ENCODE peak calls at places on chromosomes 6 and 20, in six cellular contexts. S is SK-N-MC; F is bronchial epithelial cell; N is CD8-positive, alpha-beta T cell; I is T-helper 9 cell; B is ovary. Q is an unnamed sample.

GRCh38 chr20:25389381-25389857 is 1.2 kb downstream of the ABHD12 start:
- DNase-seq in F (peak), I (no peak), B (no peak), S (no peak), N (no peak), Q (no peak)

GRCh38 chr20:46157625-46158024 is 39.5 kb downstream of the CD40 start:
- DNase-seq in I (no peak), B (no peak), F (no peak), S (no peak), N (no peak), Q (no peak)

GRCh38 chr20:24086121-24086520 is 97.5 kb upstream of the GGTLC1 start:
- DNase-seq in B (no peak), F (peak), N (no peak), S (no peak), I (no peak), Q (no peak)

GRCh38 chr6:30378290-30378937 is 33.5 kb downstream of the RPP21 start:
- DNase-seq in I (no peak), F (peak), B (no peak), S (peak), N (no peak), Q (no peak)

GRCh38 chr20:45347297-45347935 is 808 bp downstream of the SDC4 start:
- DNase-seq in B (no peak), I (no peak), S (no peak), F (no peak), N (no peak), Q (no peak)

GRCh38 chr6:157376241-157376640 is 4.7 kb upstream of the ZDHHC14 start:
- DNase-seq in S (no peak), F (no peak), I (no peak), N (no peak), B (no peak), Q (no peak)

GRCh38 chr6:64860203-64860602 is 846.8 kb downstream of the EYS start:
- DNase-seq in B (no peak), S (no peak), N (no peak), I (no peak), F (no peak), Q (no peak)

GRCh38 chr6:12313992-12314589 is 23.9 kb downstream of the EDN1 start:
- DNase-seq in I (no peak), F (peak), B (no peak), S (no peak), N (no peak), Q (no peak)

GRCh38 chr6:30935018-30935417 is 3.0 kb upstream of the SFTA2 start:
- DNase-seq in B (no peak), N (no peak), S (no peak), I (no peak), F (peak), Q (no peak)

GRCh38 chr20:50271674-50272412 is 81.2 kb downstream of the CEBPB start:
- DNase-seq in B (no peak), F (no peak), I (no peak), S (no peak), N (no peak), Q (no peak)

GRCh38 chr6:35552285-35552917 is 39.7 kb upstream of the TULP1 start:
- DNase-seq in N (peak), S (peak), B (no peak), I (peak), F (peak), Q (peak)

GRCh38 chr6:21999012-21999528 is 297.8 kb downstream of the PRL start:
- DNase-seq in I (no peak), B (no peak), F (peak), S (peak), N (no peak), Q (no peak)

Q was measured in natural killer cell treated with Interleukin-12 subunit alpha and Interleukin-12 subunit beta and Interleukin-15 and Interleukin-18, amount 100 ng/mL, for 72 hours.